ENCODE peak calls at places on chromosomes 16 and 17, in seven cellular contexts. A is stimulated activated effector memory CD8-positive, alpha-beta T cell treated with anti-CD3 and anti-CD28 coated beads, Interleukin-12 subunit alpha, Interleukin-12 subunit beta, amount 100 ng/mL, for 72 hours; K is GM23338; I is NCI-H1092 treated with DMSO at 0.1 percent for 48 hours; U is G401; W is fibroblast of mammary gland; O is keratinocyte. Z is an unnamed sample.

GRCh38 chr17:66676421-66676820 is 158.5 kb upstream of the CACNG5 start:
- DNase-seq in A (no peak), K (no peak), I (no peak), U (no peak), W (peak), O (peak), Z (no peak)

GRCh38 chr17:36671144-36671543 is 69.8 kb downstream of the MRM1 start:
- DNase-seq in A (no peak), K (no peak), I (no peak), U (no peak), W (no peak), O (no peak), Z (no peak)

GRCh38 chr17:72587773-72588511 is 467.1 kb downstream of the SOX9 start:
- DNase-seq in A (no peak), K (no peak), I (peak), U (peak), W (no peak), O (no peak), Z (peak)

GRCh38 chr16:11283820-11284248 is 2.7 kb upstream of the PRM1 start:
- DNase-seq in A (no peak), K (no peak), I (no peak), U (no peak), W (peak), O (no peak), Z (peak)

GRCh38 chr16:84828322-84828721 is 8.5 kb downstream of the CRISPLD2 start:
- DNase-seq in A (no peak), K (no peak), I (no peak), U (no peak), W (no peak), O (no peak), Z (no peak)

GRCh38 chr17:76384222-76384986 is at the start of gene SPHK1:
- DNase-seq in A (peak), K (peak), I (no peak), U (no peak), W (peak), O (no peak), Z (peak)

GRCh38 chr16:27544671-27545070 is 5.0 kb downstream of the GTF3C1 start:
- DNase-seq in A (no peak), K (no peak), I (no peak), U (no peak), W (no peak), O (no peak), Z (no peak)

GRCh38 chr17:78805301-78805700 is 23.2 kb upstream of the CYTH1 start:
- DNase-seq in A (peak), K (no peak), I (no peak), U (no peak), W (no peak), O (no peak), Z (no peak)

GRCh38 chr17:11823862-11824261 is 173.4 kb downstream of the ZNF18 start:
- DNase-seq in A (no peak), K (no peak), I (no peak), U (no peak), W (no peak), O (no peak), Z (no peak)

GRCh38 chr16:11354733-11355574 is 9.7 kb downstream of the RMI2 start:
- DNase-seq in A (peak), K (no peak), I (no peak), U (no peak), W (peak), O (no peak), Z (no peak)

GRCh38 chr17:34423978-34424813 is 61.2 kb upstream of the CCL1 start:
- DNase-seq in A (no peak), K (peak), I (no peak), U (no peak), W (no peak), O (no peak), Z (no peak)

GRCh38 chr17:36550491-36551417 is 6.0 kb downstream of the GGNBP2 start:
- DNase-seq in A (no peak), K (no peak), I (no peak), U (no peak), W (no peak), O (no peak), Z (no peak)

GRCh38 chr16:13081825-13082224 is 180.4 kb downstream of the SHISA9 start:
- DNase-seq in A (no peak), K (no peak), I (no peak), U (no peak), W (no peak), O (no peak), Z (no peak)

GRCh38 chr17:7889166-7889584 is 586 bp downstream of the CHD3 start:
- DNase-seq in A (no peak), K (peak), I (peak), U (peak), W (peak), O (peak), Z (peak)

GRCh38 chr16:50836121-50836541 is 94.2 kb downstream of the CYLD start:
- DNase-seq in A (no peak), K (no peak), I (no peak), U (peak), W (no peak), O (no peak), Z (peak)

GRCh38 chr17:44828919-44829557 is 1.0 kb downstream of the GJC1 start:
- DNase-seq in A (peak), K (no peak), I (peak), U (peak), W (peak), O (no peak), Z (peak)

GRCh38 chr17:38465420-38466345 is 37.4 kb downstream of the ARHGAP23 start:
- DNase-seq in A (no peak), K (no peak), I (no peak), U (peak), W (no peak), O (no peak), Z (peak)

GRCh38 chr17:44914148-44914547 is 1.2 kb downstream of the GFAP start:
- DNase-seq in A (no peak), K (no peak), I (no peak), U (no peak), W (no peak), O (no peak), Z (no peak)

GRCh38 chr17:50117202-50118040 is 12.5 kb downstream of the SAMD14 start:
- DNase-seq in A (peak), K (peak), I (peak), U (no peak), W (peak), O (no peak), Z (peak)

GRCh38 chr16:19595043-19595767 is 39.7 kb downstream of the VPS35L start:
- DNase-seq in A (no peak), K (no peak), I (no peak), U (no peak), W (peak), O (peak), Z (peak)

GRCh38 chr17:77944390-77945222 is 13.9 kb upstream of the TNRC6C start:
- DNase-seq in A (no peak), K (no peak), I (no peak), U (no peak), W (no peak), O (no peak), Z (no peak)

GRCh38 chr17:75390982-75391381 is 14.5 kb downstream of the GRB2 start:
- DNase-seq in A (no peak), K (no peak), I (no peak), U (no peak), W (peak), O (no peak), Z (peak)

GRCh38 chr16:85983064-85983463 is 84.1 kb downstream of the IRF8 start:
- DNase-seq in A (no peak), K (no peak), I (no peak), U (no peak), W (no peak), O (no peak), Z (no peak)

GRCh38 chr17:81030726-81031570 is 4.0 kb upstream of the BAIAP2 start:
- DNase-seq in A (no peak), K (no peak), I (peak), U (peak), W (no peak), O (no peak), Z (peak)

GRCh38 chr17:66527335-66527734 is 224.9 kb downstream of the PRKCA start:
- DNase-seq in A (no peak), K (no peak), I (no peak), U (no peak), W (no peak), O (no peak), Z (no peak)

GRCh38 chr17:46964315-46965265 is 14.5 kb downstream of the RPRML start:
- DNase-seq in A (no peak), K (peak), I (no peak), U (no peak), W (peak), O (no peak), Z (peak)

GRCh38 chr16:5319799-5320198 is 222.2 kb upstream of the EEF2KMT start:
- DNase-seq in A (no peak), K (no peak), I (no peak), U (no peak), W (no peak), O (no peak), Z (no peak)

GRCh38 chr16:80055831-80056230 is 455.3 kb upstream of the MAF start:
- DNase-seq in A (no peak), K (no peak), I (no peak), U (no peak), W (no peak), O (no peak), Z (no peak)

GRCh38 chr17:79925242-79925957 is 86.2 kb upstream of the CBX4 start:
- DNase-seq in A (no peak), K (peak), I (no peak), U (peak), W (no peak), O (no peak), Z (peak)

GRCh38 chr17:27879987-27880608 is 13.1 kb downstream of the LYRM9 start:
- DNase-seq in A (peak), K (peak), I (peak), U (peak), W (peak), O (no peak), Z (peak)

GRCh38 chr16:81445926-81446317 is 1.3 kb downstream of the CMIP start:
- DNase-seq in A (no peak), K (peak), I (peak), U (no peak), W (no peak), O (no peak), Z (no peak)

GRCh38 chr16:1809281-1809801 is 15.8 kb upstream of the IGFALS start:
- DNase-seq in A (no peak), K (peak), I (no peak), U (no peak), W (no peak), O (no peak), Z (no peak)

GRCh38 chr17:11950771-11951519 is 46.3 kb downstream of the ZNF18 start:
- DNase-seq in A (no peak), K (no peak), I (no peak), U (no peak), W (peak), O (no peak), Z (peak)

GRCh38 chr17:633641-634091 is 81.0 kb downstream of the VPS53 start:
- DNase-seq in A (no peak), K (no peak), I (no peak), U (no peak), W (no peak), O (no peak), Z (peak)

GRCh38 chr17:1227917-1228751 is 42.1 kb upstream of the BHLHA9 start:
- DNase-seq in A (peak), K (peak), I (no peak), U (peak), W (no peak), O (no peak), Z (no peak)

Z was measured in fibroblast of pulmonary artery.